ENCODE peak calls at places on chromosomes 1 and 21, in ten cellular contexts. Y is GM12891, D is sigmoid colon, M is stomach, Z is breast epithelium, L is HL-60, E is GM23338, K is endothelial cell of umbilical vein, U is HCT116, S is upper lobe of left lung. I is an unnamed sample.

GRCh38 chr1:45998218-45998617 is 134.2 kb downstream of the PIK3R3 start:
- DNase-seq in Y (no peak), D (no peak), M (no peak), Z (no peak), L (no peak), E (no peak), K (no peak), U (no peak), S (no peak), I (no peak)

GRCh38 chr1:177710973-177711372 is 258.9 kb downstream of the SEC16B start:
- DNase-seq in Y (no peak), D (no peak), M (no peak), Z (no peak), L (no peak), E (peak; percentile 45), K (no peak), U (no peak), S (peak; percentile 8), I (no peak)

GRCh38 chr1:53139911-53140310 is 2.5 kb downstream of the SLC1A7 start:
- DNase-seq in Y (no peak), D (no peak), M (no peak), Z (no peak), L (no peak), E (no peak), K (peak; percentile 32), U (no peak), S (no peak), I (no peak)

GRCh38 chr1:246609632-246610031 is 43.4 kb downstream of the CNST start:
- DNase-seq in Y (no peak), D (no peak), M (no peak), Z (no peak), L (no peak), E (no peak), K (no peak), U (no peak), S (no peak), I (no peak)

GRCh38 chr1:100441651-100442050 is 89.3 kb downstream of the CDC14A start:
- DNase-seq in Y (no peak), D (no peak), M (no peak), Z (no peak), L (no peak), E (no peak), K (no peak), U (no peak), S (no peak), I (no peak)

GRCh38 chr1:200366577-200367253 is 43.1 kb downstream of the ZNF281 start:
- DNase-seq in Y (no peak), D (no peak), M (no peak), Z (no peak), L (peak; percentile 76), E (no peak), K (no peak), U (no peak), S (no peak), I (no peak)

GRCh38 chr1:10507111-10507879 is 32.5 kb downstream of the PEX14 start:
- DNase-seq in Y (peak; percentile 47), D (peak; percentile 86), M (peak; percentile 61), Z (peak; percentile 63), L (peak; percentile 63), E (peak; percentile 86), K (peak; percentile 49), U (peak; percentile 41), S (peak; percentile 76), I (peak; percentile 40)

GRCh38 chr1:154863702-154864174 is 6.3 kb downstream of the KCNN3 start:
- DNase-seq in Y (no peak), D (no peak), M (peak; percentile 57), Z (no peak), L (peak; percentile 63), E (peak; percentile 77), K (no peak), U (peak; percentile 42), S (no peak), I (no peak)

GRCh38 chr1:85283475-85284199 is 7.2 kb upstream of the BCL10 start:
- DNase-seq in Y (no peak), D (no peak), M (peak; percentile 85), Z (no peak), L (no peak), E (peak; percentile 37), K (no peak), U (no peak), S (peak; percentile 50), I (no peak)

GRCh38 chr21:15752763-15753407 is 23.1 kb downstream of the USP25 start:
- DNase-seq in Y (no peak), D (no peak), M (no peak), Z (no peak), L (no peak), E (peak; percentile 99), K (no peak), U (no peak), S (no peak), I (no peak)

GRCh38 chr1:2633936-2634491 is 1.2 kb upstream of the MMEL1 start:
- DNase-seq in Y (no peak), D (no peak), M (no peak), Z (no peak), L (no peak), E (no peak), K (no peak), U (no peak), S (peak; percentile 50), I (no peak)

GRCh38 chr1:70084314-70084915 is 121.0 kb downstream of the LRRC40 start:
- DNase-seq in Y (no peak), D (no peak), M (no peak), Z (no peak), L (no peak), E (no peak), K (no peak), U (no peak), S (no peak), I (no peak)

GRCh38 chr1:228079601-228080263 is 2.8 kb upstream of the ARF1 start:
- DNase-seq in Y (no peak), D (peak; percentile 63), M (peak; percentile 23), Z (no peak), L (no peak), E (no peak), K (no peak), U (no peak), S (no peak), I (no peak)

GRCh38 chr1:116375884-116376733 is 3.1 kb downstream of the ATP1A1 start:
- DNase-seq in Y (no peak), D (peak; percentile 93), M (peak; percentile 83), Z (peak; percentile 77), L (peak; percentile 40), E (peak; percentile 68), K (peak; percentile 85), U (peak; percentile 68), S (no peak), I (no peak)

GRCh38 chr1:161013591-161014513 is 7.1 kb downstream of the F11R start:
- DNase-seq in Y (peak; percentile 66), D (peak; percentile 87), M (peak; percentile 89), Z (peak; percentile 93), L (peak; percentile 99), E (peak; percentile 93), K (peak; percentile 99), U (no peak), S (no peak), I (peak; percentile 76)
- TF ChIP-seq POLR2AphosphoS5 in Y (peak; percentile 78), D (peak; percentile 77), M (peak; percentile 81), Z (peak; percentile 90), L (peak; percentile 98), E (no peak), K (peak; percentile 89), U (no peak), S (peak; percentile 99), I (peak; percentile 81)

DNA sequence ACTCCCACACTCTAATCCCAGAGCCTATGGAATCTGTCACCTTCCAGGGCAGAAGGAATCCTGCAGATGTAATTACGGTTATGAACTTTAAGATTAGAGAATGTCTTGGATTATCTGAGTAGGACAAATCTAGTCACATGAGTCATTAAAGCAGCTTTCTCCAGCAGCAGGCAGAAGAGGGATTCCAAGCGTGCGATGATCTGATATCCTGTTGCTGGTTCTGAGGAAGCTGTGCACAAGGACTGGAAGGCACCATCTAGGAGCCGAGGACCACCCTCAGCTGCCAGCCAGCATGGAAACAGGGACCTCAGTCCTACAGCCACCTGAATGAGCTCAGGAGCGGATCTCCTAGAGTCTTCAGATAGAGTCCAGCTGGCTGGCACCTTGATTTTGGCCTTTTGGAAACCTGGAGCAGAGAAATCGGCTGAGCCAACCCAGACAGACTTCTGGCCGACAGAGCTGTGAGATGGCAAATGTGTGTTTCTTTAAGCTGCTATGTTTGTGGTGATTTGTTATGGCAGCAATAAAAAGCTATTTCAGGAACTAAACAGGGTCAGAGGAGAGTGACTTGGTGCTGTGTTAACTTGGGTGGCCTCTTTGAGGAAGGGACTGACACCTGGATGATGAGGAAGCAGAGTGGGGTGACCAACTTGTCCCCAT is 34.5 kb downstream of the LRRN2 start:
- DNase-seq in Y (no peak), D (no peak), M (no peak), Z (no peak), L (no peak), E (no peak), K (no peak), U (no peak), S (no peak), I (no peak)
- TF ChIP-seq POLR2AphosphoS5 in Y (no peak), D (no peak), M (no peak), Z (no peak), L (no peak), E (no peak), K (no peak), U (no peak), S (no peak), I (no peak)

GRCh38 chr21:44892536-44893277 is 19.2 kb upstream of the PTTG1IP start:
- DNase-seq in Y (peak; percentile 84), D (no peak), M (peak; percentile 78), Z (peak; percentile 39), L (peak; percentile 74), E (peak; percentile 81), K (peak; percentile 54), U (peak; percentile 26), S (peak; percentile 94), I (peak; percentile 82)
- TF ChIP-seq POLR2AphosphoS5 in Y (no peak), D (no peak), M (no peak), Z (no peak), L (no peak), E (no peak), K (no peak), U (no peak), S (no peak), I (no peak)

GRCh38 chr21:42221581-42222345 is 2.8 kb downstream of the ABCG1 start:
- DNase-seq in Y (no peak), D (peak; percentile 86), M (peak; percentile 23), Z (no peak), L (peak; percentile 25), E (no peak), K (peak; percentile 69), U (no peak), S (no peak), I (no peak)

GRCh38 chr21:42218836-42219605 is at the start of gene ABCG1:
- DNase-seq in Y (no peak), D (peak; percentile 79), M (peak; percentile 70), Z (no peak), L (no peak), E (peak; percentile 87), K (peak; percentile 18), U (no peak), S (peak; percentile 93), I (peak; percentile 58)

GRCh38 chr21:42222386-42222785 is 3.4 kb downstream of the ABCG1 start:
- DNase-seq in Y (no peak), D (peak; percentile 50), M (peak; percentile 20), Z (no peak), L (no peak), E (no peak), K (no peak), U (no peak), S (no peak), I (no peak)

GRCh38 chr21:42219606-42220137 is 732 bp downstream of the ABCG1 start:
- DNase-seq in Y (no peak), D (peak; percentile 81), M (peak; percentile 31), Z (no peak), L (peak; percentile 23), E (peak; percentile 43), K (no peak), U (no peak), S (peak; percentile 90), I (peak; percentile 47)

GRCh38 chr21:42220138-42220701 is 1.3 kb downstream of the ABCG1 start:
- DNase-seq in Y (no peak), D (peak; percentile 89), M (peak; percentile 69), Z (peak; percentile 44), L (peak; percentile 20), E (peak; percentile 83), K (peak; percentile 91), U (no peak), S (peak; percentile 79), I (peak; percentile 53)
- TF ChIP-seq POLR2AphosphoS5 in Y (no peak), D (peak; percentile 86), M (peak; percentile 52), Z (peak; percentile 24), L (no peak), E (no peak), K (no peak), U (no peak), S (peak; percentile 44), I (no peak)

I was measured in GM12892.